ENCODE peak calls at places on chromosomes 4 and X, in nine cellular contexts. M, O, C, X, U, G, V, R and N are unnamed samples.

GRCh38 chr4:29002151-29002550 is 1718.0 kb upstream of the PCDH7 start:
- DNase-seq in M (no peak), O (no peak), C (no peak), X (peak), U (no peak), G (no peak), V (peak), R (no peak), N (no peak)

GRCh38 chr4:97656034-97656720 is 487.1 kb downstream of the STPG2 start:
- DNase-seq in M (no peak), O (no peak), C (no peak), X (no peak), U (no peak), G (no peak), V (no peak), R (no peak), N (peak)

GRCh38 chr4:6955261-6955911 is 45.8 kb downstream of the TBC1D14 start:
- DNase-seq in M (no peak), O (no peak), C (no peak), X (no peak), U (no peak), G (no peak), V (no peak), R (no peak), N (no peak)

GRCh38 chrX:142238536-142238935 is 33.4 kb upstream of the MAGEC2 start:
- DNase-seq in M (no peak), O (no peak), C (no peak), X (no peak), U (no peak), G (no peak), V (no peak), R (no peak), N (no peak)

GRCh38 chr4:103721251-103721650 is 1.5 kb upstream of the TACR3 start:
- DNase-seq in M (no peak), O (no peak), C (no peak), X (no peak), U (no peak), G (no peak), V (no peak), R (no peak), N (no peak)

GRCh38 chr4:102575369-102576129 is 74.4 kb downstream of the NFKB1 start:
- DNase-seq in M (no peak), O (no peak), C (no peak), X (no peak), U (no peak), G (no peak), V (no peak), R (no peak), N (peak)

GRCh38 chr4:183636923-183637322 is 22.1 kb downstream of the RWDD4 start:
- DNase-seq in M (no peak), O (no peak), C (no peak), X (no peak), U (no peak), G (no peak), V (no peak), R (no peak), N (peak)

GRCh38 chr4:139594591-139595185 is 38.7 kb upstream of the SETD7 start:
- DNase-seq in M (no peak), O (no peak), C (no peak), X (no peak), U (no peak), G (no peak), V (no peak), R (no peak), N (no peak)

GRCh38 chr4:80918004-80918403 is 112.5 kb upstream of the BMP3 start:
- DNase-seq in M (no peak), O (no peak), C (no peak), X (no peak), U (no peak), G (no peak), V (no peak), R (no peak), N (peak)

GRCh38 chrX:37912286-37912685 is 64.9 kb upstream of the DYNLT3 start:
- DNase-seq in M (no peak), O (no peak), C (no peak), X (no peak), U (no peak), G (no peak), V (no peak), R (no peak), N (peak)